ENCODE peak calls at places on chromosomes 16 and 17, in four cellular contexts. F, B, J and T are unnamed samples.

GRCh38 chr16:67873435-67874146 is 739 bp downstream of the EDC4 start:
- DNase-seq in J (no peak), F (no peak), B (no peak), T (no peak)

GRCh38 chr17:3531266-3532101 is 26.1 kb downstream of the TRPV3 start:
- DNase-seq in J (no peak), F (peak; percentile 59), B (peak; percentile 40), T (no peak)

GRCh38 chr16:70158261-70158939 is 15.2 kb upstream of the CLEC18C start:
- DNase-seq in J (no peak), B (peak; percentile 1), F (no peak), T (no peak)

GRCh38 chr17:78012428-78012827 is 53.9 kb downstream of the TNRC6C start:
- DNase-seq in J (no peak), B (no peak), F (no peak), T (no peak)

GRCh38 chr17:16419074-16419928 is 3.9 kb downstream of the TRPV2 start:
- DNase-seq in F (no peak), J (no peak), B (no peak), T (peak; percentile 82)

GRCh38 chr17:72481572-72481971 is 360.8 kb downstream of the SOX9 start:
- DNase-seq in J (no peak), B (no peak), F (no peak), T (no peak)

GRCh38 chr16:67663151-67663876 is 2.6 kb downstream of the PARD6A start:
- DNase-seq in J (no peak), B (no peak), F (no peak), T (no peak)

GRCh38 chr17:58918072-58918471 is 162.4 kb downstream of the PPM1E start:
- DNase-seq in F (no peak), J (no peak), B (no peak), T (no peak)

GRCh38 chr17:66398059-66398458 is 95.6 kb downstream of the PRKCA start:
- DNase-seq in F (no peak), J (no peak), B (no peak), T (no peak)

GRCh38 chr16:2816751-2817495 is at the start of gene PRSS21:
- DNase-seq in J (no peak), B (no peak), F (peak; percentile 64), T (no peak)

GRCh38 chr17:50514936-50515702 is 6.9 kb downstream of the MYCBPAP start:
- DNase-seq in J (peak; percentile 56), B (no peak), F (no peak), T (no peak)

GRCh38 chr16:29925805-29926674 is at the start of gene KCTD13:
- DNase-seq in J (peak; percentile 96), B (peak; percentile 85), F (peak; percentile 93), T (peak; percentile 29)

GRCh38 chr16:67995423-67995822 is 3.9 kb downstream of the DPEP2 start:
- DNase-seq in J (no peak), F (no peak), B (no peak), T (no peak)

GRCh38 chr17:17713839-17714238 is 32.6 kb downstream of the RAI1 start:
- DNase-seq in F (peak; percentile 79), J (no peak), B (peak; percentile 65), T (no peak)

GRCh38 chr16:56201030-56201429 is 9.7 kb downstream of the GNAO1 start:
- DNase-seq in F (no peak), B (no peak), J (no peak), T (no peak)

GRCh38 chr16:66116163-66116792 is 250.2 kb upstream of the CDH5 start:
- DNase-seq in J (no peak), F (no peak), B (no peak), T (no peak)

GRCh38 chr17:48612456-48612853 is 1.6 kb upstream of the HOXB7 start:
- DNase-seq in J (no peak), F (no peak), B (no peak), T (no peak)

DNA sequence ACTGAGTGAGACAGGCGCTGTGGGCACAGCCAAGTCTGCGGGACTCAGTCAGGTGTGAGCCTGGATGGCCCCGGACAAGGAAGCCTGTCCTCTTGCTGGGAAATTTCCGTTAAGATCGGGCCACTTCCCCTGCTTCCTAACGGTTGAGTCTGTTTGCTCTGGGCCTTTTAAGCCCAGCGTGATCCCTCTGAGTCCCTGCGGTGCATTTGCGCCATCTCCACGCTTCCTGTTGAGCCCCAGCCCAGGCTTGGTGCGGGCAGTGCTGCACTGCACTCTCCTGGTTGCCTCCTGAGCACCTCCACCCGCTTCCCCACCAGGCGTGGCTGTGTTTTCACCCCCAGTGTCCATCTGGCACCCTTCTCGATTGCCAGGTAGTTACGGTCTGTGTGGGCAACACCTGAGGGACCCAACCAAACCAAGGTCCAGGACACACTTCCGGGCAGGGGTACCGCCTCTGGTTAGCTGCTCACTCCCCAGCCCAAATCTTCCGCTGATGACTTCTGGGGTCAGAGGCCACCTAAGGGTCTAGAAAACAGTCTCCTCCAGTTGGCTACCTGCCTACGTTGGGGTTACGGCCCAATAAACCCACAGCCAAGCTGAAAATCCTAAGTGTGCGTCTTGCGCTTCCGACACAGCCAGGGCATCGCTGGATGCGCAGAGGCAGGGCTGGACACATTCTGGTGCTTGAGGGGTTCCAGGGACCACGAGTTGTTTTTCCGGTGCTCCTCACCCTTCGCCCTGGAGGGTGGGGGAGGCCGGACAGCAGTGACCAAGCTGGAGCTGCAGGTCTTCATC is 1.4 kb upstream of the SLC25A10 start:
- DNase-seq in B (no peak), F (no peak), J (no peak), T (no peak)
- H3K4me3 ChIP-seq in B (peak overlapping the region; percentile 85), F (peak overlapping the region; percentile 75), J (no peak overlapping the region), T (no peak overlapping the region)

GRCh38 chr17:82457071-82457789 is 1.3 kb upstream of the NARF start:
- DNase-seq in J (no peak), B (no peak), F (no peak), T (no peak)
- H3K4me3 ChIP-seq in J (no peak overlapping the region), B (peak overlapping the region; percentile 97), F (peak overlapping the region; percentile 89), T (no peak overlapping the region)

GRCh38 chr17:38585805-38586529 is 19.8 kb downstream of the SRCIN1 start:
- DNase-seq in F (no peak), B (no peak), J (no peak), T (no peak)

GRCh38 chr17:38587193-38587592 is 18.6 kb downstream of the SRCIN1 start:
- DNase-seq in J (no peak), B (no peak), F (no peak), T (no peak)

GRCh38 chr17:38585056-38585804 is 20.5 kb downstream of the SRCIN1 start:
- DNase-seq in F (no peak), J (no peak), B (no peak), T (no peak)

GRCh38 chr17:38587956-38588771 is 17.6 kb downstream of the SRCIN1 start:
- DNase-seq in J (no peak), B (no peak), F (no peak), T (no peak)

GRCh38 chr17:38586788-38587187 is 19.0 kb downstream of the SRCIN1 start:
- DNase-seq in F (no peak), B (no peak), J (no peak), T (no peak)
- H3K4me3 ChIP-seq in F (no peak overlapping the region), B (no peak overlapping the region), J (no peak overlapping the region), T (no peak overlapping the region)

GRCh38 chr17:31321481-31321880 is at the start of gene EVI2A:
- DNase-seq in J (no peak), B (peak; percentile 16), F (no peak), T (peak; percentile 44)
- H3K4me3 ChIP-seq in J (no peak within 1 kb of the TSS), B (peak within 1 kb of the TSS; percentile 32), F (peak within 1 kb of the TSS; percentile 45), T (no peak within 1 kb of the TSS)

GRCh38 chr17:767076-767475 is 15.0 kb downstream of the GLOD4 start:
- DNase-seq in J (no peak), F (no peak), B (no peak), T (no peak)
- H3K4me3 ChIP-seq in J (no peak overlapping the region), F (no peak overlapping the region), B (no peak overlapping the region), T (no peak overlapping the region)

GRCh38 chr16:8519643-8520042 is 70.7 kb downstream of the TMEM114 start:
- DNase-seq in J (no peak), B (no peak), F (no peak), T (no peak)

GRCh38 chr16:8512941-8513624 is 77.2 kb downstream of the TMEM114 start:
- DNase-seq in F (no peak), J (no peak), B (no peak), T (no peak)

GRCh38 chr16:8517280-8517679 is 73.0 kb downstream of the TMEM114 start:
- DNase-seq in F (no peak), J (no peak), B (no peak), T (no peak)

GRCh38 chr16:8519179-8519578 is 71.1 kb downstream of the TMEM114 start:
- DNase-seq in J (no peak), F (no peak), B (no peak), T (no peak)

GRCh38 chr16:8516471-8516870 is 73.8 kb downstream of the TMEM114 start:
- DNase-seq in F (no peak), B (no peak), J (no peak), T (no peak)
- H3K4me3 ChIP-seq in F (no peak overlapping the region), B (no peak overlapping the region), J (no peak overlapping the region), T (no peak overlapping the region)

DNA sequence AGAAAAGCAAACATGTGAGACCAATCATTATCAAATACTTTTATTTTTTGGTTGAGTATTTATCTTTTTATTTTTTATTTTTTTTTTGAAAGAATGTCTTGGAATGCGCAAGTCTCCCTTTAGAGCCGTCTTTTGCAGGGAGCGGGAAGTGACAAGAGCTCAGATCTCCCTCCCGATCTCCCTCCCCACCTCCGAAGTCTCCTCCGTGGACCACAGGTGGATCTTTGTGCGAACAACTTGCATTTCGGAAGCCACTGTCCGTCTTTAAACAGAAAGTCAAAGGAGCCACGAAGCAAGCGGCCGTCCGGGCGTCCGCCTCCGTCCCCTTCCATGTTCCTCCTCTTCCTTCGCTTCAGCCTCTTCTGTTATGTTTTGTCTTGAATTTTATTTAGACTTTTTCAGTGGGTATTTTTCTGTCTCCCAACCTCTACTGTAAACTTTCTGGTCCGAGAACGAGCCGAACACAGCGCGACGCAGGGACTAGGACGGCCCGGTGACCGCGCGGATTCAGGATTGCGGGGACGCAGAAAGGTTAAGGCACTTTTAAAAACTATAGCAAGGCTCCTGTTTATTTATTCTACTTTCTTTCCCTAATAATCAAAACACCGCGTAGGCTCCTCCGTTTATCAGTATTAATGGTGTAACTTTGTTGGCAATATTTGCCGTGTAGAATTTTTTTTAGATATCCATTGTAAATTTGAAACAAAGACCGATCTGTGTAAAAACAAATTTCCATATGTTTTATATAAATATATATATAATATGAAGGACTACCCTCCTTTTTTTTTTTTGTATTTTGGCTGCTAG is 3.3 kb downstream of the FOXF1 start:
- DNase-seq in F (no peak), B (no peak), J (peak; percentile 21), T (no peak)
- H3K4me3 ChIP-seq in F (peak overlapping the region; percentile 62), B (no peak overlapping the region), J (no peak overlapping the region), T (no peak overlapping the region)